ENCODE peak calls at places on chromosomes 12 and 14, in eight cellular contexts. O is stomach, Q is dorsolateral prefrontal cortex, C is transverse colon, U is H9, Y is ascending aorta, A is epithelial cell of proximal tubule, N is RWPE1. K is an unnamed sample.

GRCh38 chr12:113519464-113520191 is 48.0 kb upstream of the LHX5 start:
- DNase-seq in O (no peak), Q (no peak), C (no peak), U (no peak), Y (no peak), A (no peak), N (no peak), K (no peak)

GRCh38 chr14:89436274-89436656 is 19.2 kb upstream of the FOXN3 start:
- DNase-seq in O (no peak), Q (no peak), C (no peak), U (no peak), Y (no peak), A (no peak), N (no peak), K (no peak)

GRCh38 chr12:98591209-98591608 is 2.3 kb upstream of the SLC25A3 start:
- DNase-seq in O (no peak), Q (no peak), C (no peak), U (no peak), Y (no peak), A (no peak), N (no peak), K (no peak)

GRCh38 chr14:53054457-53054856 is 98.7 kb downstream of the DDHD1 start:
- DNase-seq in O (no peak), Q (no peak), C (no peak), U (no peak), Y (no peak), A (no peak), N (no peak), K (no peak)

GRCh38 chr12:19130224-19131019 is 889 bp downstream of the PLEKHA5 start:
- DNase-seq in O (peak; percentile 34), Q (no peak), C (peak; percentile 37), U (peak; percentile 82), Y (no peak), A (no peak), N (peak; percentile 15), K (peak; percentile 45)

GRCh38 chr12:26271889-26272492 is 76.6 kb downstream of the SSPN start:
- DNase-seq in O (peak; percentile 81), Q (peak; percentile 51), C (peak; percentile 76), U (no peak), Y (peak; percentile 43), A (peak; percentile 87), N (peak; percentile 33), K (peak; percentile 91)

GRCh38 chr14:91985008-91985407 is 37.5 kb upstream of the FBLN5 start:
- DNase-seq in O (no peak), Q (no peak), C (no peak), U (no peak), Y (no peak), A (peak; percentile 76), N (no peak), K (no peak)

GRCh38 chr14:91078095-91078737 is 17.8 kb upstream of the RPS6KA5 start:
- DNase-seq in O (no peak), Q (no peak), C (no peak), U (no peak), Y (no peak), A (no peak), N (no peak), K (no peak)

GRCh38 chr12:92573104-92573503 is 129.7 kb upstream of the PLEKHG7 start:
- DNase-seq in O (no peak), Q (no peak), C (no peak), U (no peak), Y (no peak), A (no peak), N (no peak), K (peak; percentile 78)

GRCh38 chr12:4032906-4033628 is 159.9 kb upstream of the PARP11 start:
- DNase-seq in O (no peak), Q (no peak), C (no peak), U (no peak), Y (no peak), A (no peak), N (peak; percentile 29), K (no peak)

GRCh38 chr14:50726372-50727107 is 58.4 kb upstream of the SAV1 start:
- DNase-seq in O (no peak), Q (no peak), C (no peak), U (no peak), Y (no peak), A (no peak), N (peak; percentile 52), K (no peak)

GRCh38 chr14:74356892-74357575 is 8.8 kb downstream of the VRTN start:
- DNase-seq in O (no peak), Q (no peak), C (no peak), U (no peak), Y (no peak), A (no peak), N (no peak), K (no peak)

GRCh38 chr12:69000540-69001243 is 67.7 kb upstream of the CPM start:
- DNase-seq in O (no peak), Q (no peak), C (no peak), U (no peak), Y (no peak), A (no peak), N (peak; percentile 14), K (no peak)

GRCh38 chr12:18935371-18935965 is 194.1 kb upstream of the PLEKHA5 start:
- DNase-seq in O (no peak), Q (no peak), C (no peak), U (no peak), Y (no peak), A (no peak), N (no peak), K (no peak)

DNA sequence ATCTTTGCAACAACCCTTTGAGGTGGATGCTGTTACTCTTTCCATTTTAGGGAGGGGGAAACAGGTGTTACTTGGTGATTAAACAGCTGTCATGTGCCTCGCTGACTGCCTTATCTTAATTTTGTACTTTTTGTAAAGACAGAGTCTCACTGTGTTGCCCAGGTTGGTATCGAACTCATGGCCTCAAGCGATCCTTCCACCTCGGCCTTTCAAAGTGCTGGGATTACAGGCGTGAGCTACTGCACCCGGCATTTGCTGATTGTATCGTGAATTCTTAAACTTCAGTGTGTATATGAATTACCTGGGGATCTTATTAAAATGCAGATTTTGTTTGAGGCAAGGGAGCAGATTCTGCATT is 656 bp downstream of the PSMD9 start:
- DNase-seq in O (no peak), Q (no peak), C (no peak), U (no peak), Y (no peak), A (no peak), N (no peak), K (peak; percentile 8)
- TF ChIP-seq CTCF in O (no peak), Q (no peak), C (no peak), U (no peak), Y (no peak), A (no peak), N (peak; percentile 9), K (no peak)

GRCh38 chr12:402127-402456 is 648 bp downstream of the CCDC77 start:
- DNase-seq in O (no peak), Q (no peak), C (no peak), U (no peak), Y (no peak), A (no peak), N (no peak), K (peak; percentile 14)

GRCh38 chr12:400828-401227 is 616 bp upstream of the CCDC77 start:
- DNase-seq in O (no peak), Q (no peak), C (no peak), U (no peak), Y (no peak), A (no peak), N (no peak), K (no peak)

DNA sequence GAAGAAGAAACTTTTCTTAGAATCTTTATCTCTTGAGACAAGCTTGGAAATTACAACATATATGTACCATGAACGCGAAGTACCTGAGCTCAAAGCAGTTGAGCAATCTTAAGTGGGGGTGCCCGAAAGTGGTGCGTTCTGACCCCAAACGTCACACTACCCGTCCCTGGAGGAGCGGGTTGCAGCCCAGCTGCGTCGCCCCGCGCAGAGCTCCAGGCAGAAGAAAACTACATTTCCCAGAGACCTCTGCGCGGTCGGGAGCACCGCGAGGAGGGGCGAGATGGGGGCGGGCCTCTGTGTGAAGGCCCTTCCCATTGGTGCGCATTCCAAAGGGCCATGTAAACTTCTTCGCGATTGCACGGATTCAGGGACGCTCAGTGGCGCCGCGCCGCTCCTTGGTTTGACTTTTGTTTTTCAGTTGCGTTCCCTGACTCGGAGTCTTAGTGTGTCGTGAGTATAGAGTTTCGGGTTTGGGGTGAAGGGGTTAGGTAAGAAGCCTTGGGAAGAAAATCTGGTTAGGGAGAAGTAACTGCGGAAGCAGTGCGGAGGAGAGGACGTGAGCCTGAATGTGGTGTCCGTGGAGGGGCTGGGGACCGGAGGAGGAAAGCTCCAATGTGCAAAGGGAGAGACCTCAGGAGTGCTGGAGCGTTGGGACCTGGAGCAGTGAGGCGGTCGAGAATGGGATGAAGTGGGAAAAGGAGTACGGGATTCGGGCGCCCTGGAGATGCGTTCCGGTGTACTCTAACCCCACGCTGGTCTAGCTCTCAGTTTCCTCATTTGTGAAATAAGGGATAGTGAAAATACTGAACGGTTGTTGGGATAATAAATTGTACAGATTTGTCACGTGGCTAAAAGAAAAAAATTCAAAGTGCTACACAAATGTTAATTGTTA is at the start of gene CCDC77:
- DNase-seq in O (peak; percentile 92), Q (peak; percentile 93), C (peak; percentile 93), U (peak; percentile 97), Y (peak; percentile 65), A (peak; percentile 56), N (peak; percentile 98), K (peak; percentile 93)
- TF ChIP-seq CTCF in O (no peak), Q (peak; percentile 62), C (no peak), U (no peak), Y (peak; percentile 37), A (no peak), N (no peak), K (no peak)

DNA sequence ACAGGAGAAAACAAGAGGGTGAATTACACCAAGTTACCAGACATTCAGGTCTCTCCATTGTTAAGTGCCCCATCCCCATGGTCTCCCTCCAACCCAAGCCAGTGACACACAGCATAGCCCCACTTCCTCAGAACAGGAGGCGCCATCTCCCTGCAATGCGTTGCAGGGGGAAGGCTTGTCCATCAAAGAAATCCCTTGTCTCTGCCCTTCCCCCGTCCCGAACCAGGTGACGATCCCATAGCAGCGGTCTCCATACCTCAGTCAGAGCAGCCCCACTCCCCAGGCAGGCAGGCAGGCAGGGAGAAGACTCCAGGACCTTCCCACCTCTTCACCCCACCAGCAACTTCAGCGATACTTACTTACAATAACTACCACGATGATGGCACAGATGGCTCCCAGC is 5.9 kb downstream of the VAMP1 start:
- DNase-seq in O (no peak), Q (no peak), C (no peak), U (no peak), Y (no peak), A (no peak), N (no peak), K (no peak)
- TF ChIP-seq CTCF in O (no peak), Q (no peak), C (no peak), U (no peak), Y (no peak), A (no peak), N (no peak), K (no peak)

DNA sequence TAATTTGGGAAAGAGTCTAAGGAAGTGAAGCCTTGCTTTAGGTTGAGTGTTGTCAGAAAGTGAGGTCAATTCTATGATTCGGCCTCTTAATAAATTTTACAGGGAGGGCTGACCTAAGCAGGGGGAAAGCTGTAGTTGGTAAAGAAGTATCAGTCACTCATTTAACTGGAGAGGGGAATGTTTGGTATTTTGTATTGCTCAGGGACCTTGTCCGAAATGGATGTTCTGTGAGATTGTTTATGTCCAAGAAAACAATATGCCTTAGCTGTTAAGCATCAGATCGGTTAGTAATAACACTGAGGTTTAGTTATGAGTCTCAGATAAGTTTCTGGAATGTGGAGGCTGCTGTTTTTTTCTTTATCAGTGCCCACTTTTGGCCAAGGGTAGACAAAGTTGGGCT is 7.3 kb downstream of the CAND1 start:
- DNase-seq in O (no peak), Q (no peak), C (no peak), U (no peak), Y (no peak), A (no peak), N (no peak), K (no peak)
- TF ChIP-seq CTCF in O (no peak), Q (no peak), C (no peak), U (no peak), Y (no peak), A (no peak), N (no peak), K (no peak)